ENCODE peak calls at places on chromosomes 2 and 18, in ten cellular contexts. M is HCT116, K is IMR-90, I is neural progenitor cell, W is neuronal stem cell, Z is GM23248, H is MM.1S, S is H1, P is H9, X is mammary epithelial cell. V is an unnamed sample. For H3K4me1, the result is how much of the 10 kb centered on the place peaks cover.

GRCh38 chr2:236400046-236400574 is 135.9 kb upstream of the ASB18 start:
- DNase-seq in M (no peak), K (no peak), I (no peak), W (no peak), Z (no peak), H (no peak), S (no peak), P (no peak), X (no peak), V (no peak)

GRCh38 chr18:48472610-48473009 is 63.4 kb upstream of the ZBTB7C start:
- DNase-seq in M (no peak), K (no peak), I (no peak), W (no peak), Z (peak), H (no peak), S (no peak), P (no peak), X (peak), V (no peak)

GRCh38 chr2:221501210-221501882 is 70.8 kb downstream of the EPHA4 start:
- DNase-seq in M (no peak), K (peak), I (no peak), W (no peak), Z (peak), H (no peak), S (no peak), P (no peak), X (no peak), V (no peak)

GRCh38 chr2:12718662-12719399 is 2.1 kb downstream of the TRIB2 start:
- DNase-seq in M (no peak), K (no peak), I (peak), W (peak), Z (peak), H (no peak), S (no peak), P (peak), X (peak), V (peak)

GRCh38 chr18:985301-985700 is 80.6 kb downstream of the ADCYAP1 start:
- DNase-seq in M (no peak), K (no peak), I (peak), W (no peak), Z (no peak), H (no peak), S (no peak), P (peak), X (no peak), V (no peak)

GRCh38 chr2:158463496-158464095 is 6.8 kb downstream of the PKP4 start:
- DNase-seq in M (no peak), K (no peak), I (no peak), W (no peak), Z (no peak), H (no peak), S (no peak), P (no peak), X (no peak), V (no peak)

GRCh38 chr18:52348209-52348608 is 8.2 kb downstream of the DCC start:
- DNase-seq in M (no peak), K (no peak), I (peak), W (no peak), Z (peak), H (peak), S (no peak), P (peak), X (peak), V (peak)

GRCh38 chr18:35392375-35392774 is 15.2 kb upstream of the ZNF396 start:
- DNase-seq in M (no peak), K (no peak), I (no peak), W (no peak), Z (no peak), H (no peak), S (no peak), P (no peak), X (no peak), V (no peak)

GRCh38 chr2:218958276-218958675 is 1.2 kb upstream of the CDK5R2 start:
- DNase-seq in M (no peak), K (no peak), I (no peak), W (no peak), Z (no peak), H (no peak), S (no peak), P (no peak), X (no peak), V (no peak)

GRCh38 chr2:160328748-160329147 is 128.7 kb upstream of the ITGB6 start:
- DNase-seq in M (no peak), K (no peak), I (no peak), W (no peak), Z (no peak), H (no peak), S (no peak), P (no peak), X (no peak), V (no peak)

GRCh38 chr2:160329196-160329595 is 129.1 kb upstream of the ITGB6 start:
- DNase-seq in M (no peak), K (no peak), I (no peak), W (no peak), Z (no peak), H (no peak), S (no peak), P (no peak), X (no peak), V (no peak)

GRCh38 chr2:160332318-160332717 is 132.2 kb upstream of the ITGB6 start:
- DNase-seq in M (no peak), K (peak), I (no peak), W (no peak), Z (peak), H (peak), S (no peak), P (no peak), X (no peak), V (peak)

GRCh38 chr2:160333324-160334027 is 133.4 kb upstream of the ITGB6 start:
- DNase-seq in M (no peak), K (no peak), I (no peak), W (no peak), Z (no peak), H (no peak), S (no peak), P (no peak), X (no peak), V (no peak)

DNA sequence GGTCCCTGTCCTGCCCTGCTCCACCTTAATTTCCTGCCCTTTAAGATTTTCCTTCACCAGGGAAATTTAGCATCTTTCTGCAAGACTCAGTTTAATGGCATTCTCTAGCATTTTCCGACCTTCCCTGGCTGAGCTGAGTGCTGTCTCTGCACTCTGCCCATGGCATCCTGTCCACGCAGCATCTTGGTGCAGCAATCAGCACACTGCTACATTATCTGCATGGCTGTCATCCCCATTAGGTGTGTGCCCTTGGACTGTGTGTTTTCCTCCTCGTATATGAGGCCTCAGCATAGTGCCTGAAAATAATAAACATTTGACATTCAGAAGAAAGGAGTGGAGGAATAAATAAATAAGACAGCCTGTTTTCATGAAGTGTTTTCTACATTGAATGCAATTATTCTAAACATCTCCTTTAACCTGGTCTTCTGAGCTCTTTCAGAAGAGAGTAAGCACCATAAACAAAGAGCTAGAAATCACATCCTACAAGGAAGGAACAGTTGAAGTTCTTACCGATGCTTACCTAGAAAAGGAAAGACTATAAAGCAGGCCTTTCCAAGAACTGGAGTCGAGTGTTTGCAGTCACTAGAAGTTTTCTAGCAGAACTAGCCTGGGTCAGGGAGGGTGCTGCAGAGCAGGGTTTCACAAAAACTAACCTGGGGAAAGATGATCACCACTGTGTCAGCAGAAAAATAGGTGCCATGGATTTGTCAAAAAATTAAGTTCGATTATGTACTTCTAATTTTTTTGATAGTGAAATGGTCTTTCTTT is 131.4 kb upstream of the ITGB6 start:
- DNase-seq in M (no peak), K (no peak), I (no peak), W (no peak), Z (no peak), H (no peak), S (no peak), P (no peak), X (no peak), V (no peak)
- H3K4me1 ChIP-seq in M (under half), K (under half), I (under half), W (under half), Z (half or more), H (under half), S (under half), P (under half), X (under half), V (under half)

GRCh38 chr2:65161551-65162100 is 31.7 kb upstream of the RAB1A start:
- DNase-seq in M (no peak), K (no peak), I (peak), W (peak), Z (no peak), H (no peak), S (no peak), P (no peak), X (no peak), V (no peak)
- H2AFZ ChIP-seq in M (no peak), K (no peak), I (no peak), W (no peak), Z (no peak), H (no peak), S (no peak), P (no peak), X (no peak), V (no peak)

GRCh38 chr2:191864623-191865521 is 18.0 kb upstream of the CAVIN2 start:
- DNase-seq in M (no peak), K (peak), I (no peak), W (no peak), Z (peak), H (no peak), S (no peak), P (no peak), X (peak), V (no peak)
- H3K4me1 ChIP-seq in M (under half), K (under half), I (under half), W (under half), Z (half or more), H (under half), S (under half), P (under half), X (half or more), V (under half)

DNA sequence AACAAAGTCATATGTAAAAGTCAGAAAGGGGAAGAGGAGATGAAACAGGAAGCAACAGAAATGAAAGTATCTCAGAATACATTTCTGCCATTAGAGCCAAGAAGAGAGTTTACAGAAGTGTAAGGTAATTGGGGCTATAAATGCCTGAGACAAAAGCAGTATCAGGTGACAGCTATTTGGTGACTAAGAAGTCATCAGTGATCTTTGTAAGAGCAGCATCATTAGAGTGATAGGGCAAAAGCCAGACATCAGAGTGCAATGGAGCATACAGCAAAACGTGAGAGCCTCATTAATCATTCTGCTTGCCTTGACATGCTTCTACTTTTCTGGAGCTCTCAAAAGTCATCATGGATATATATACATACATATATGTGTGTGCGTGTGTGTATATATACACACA is 804.7 kb upstream of the PIK3C3 start:
- DNase-seq in M (no peak), K (no peak), I (no peak), W (no peak), Z (no peak), H (peak), S (no peak), P (no peak), X (no peak), V (no peak)
- H2AFZ ChIP-seq in M (no peak), K (no peak), I (no peak), W (peak), Z (no peak), H (no peak), S (peak), P (no peak), X (peak), V (no peak)

GRCh38 chr2:72035518-72036172 is 112.0 kb downstream of the CYP26B1 start:
- DNase-seq in M (no peak), K (peak), I (no peak), W (no peak), Z (peak), H (no peak), S (no peak), P (peak), X (peak), V (no peak)

GRCh38 chr2:72036173-72036545 is 111.5 kb downstream of the CYP26B1 start:
- DNase-seq in M (no peak), K (no peak), I (no peak), W (no peak), Z (no peak), H (no peak), S (no peak), P (no peak), X (no peak), V (no peak)

GRCh38 chr2:72037322-72037721 is 110.3 kb downstream of the CYP26B1 start:
- DNase-seq in M (no peak), K (no peak), I (no peak), W (no peak), Z (no peak), H (no peak), S (no peak), P (peak), X (peak), V (no peak)

GRCh38 chr2:72038524-72038923 is 109.1 kb downstream of the CYP26B1 start:
- DNase-seq in M (no peak), K (no peak), I (no peak), W (no peak), Z (no peak), H (no peak), S (no peak), P (no peak), X (no peak), V (no peak)

DNA sequence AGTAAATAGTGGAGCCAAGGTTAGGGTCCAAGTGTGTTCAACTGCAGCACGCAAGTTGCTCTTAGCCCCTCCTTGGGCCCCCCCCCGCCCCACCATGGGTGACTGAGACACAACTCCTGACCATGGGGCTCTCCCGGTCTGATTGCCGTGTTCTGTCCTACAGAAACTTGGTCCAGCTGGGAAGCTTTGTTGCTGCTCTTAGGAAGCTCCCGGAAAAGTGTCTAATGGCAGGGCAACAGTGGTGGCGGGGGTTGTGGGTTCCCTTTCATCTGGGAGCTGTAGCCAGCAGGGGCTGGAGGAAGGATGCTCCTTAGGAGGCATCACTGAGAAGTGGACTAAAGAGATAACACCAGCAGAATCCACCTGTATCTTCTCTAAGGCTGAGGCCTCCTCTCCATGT is 111.1 kb downstream of the CYP26B1 start:
- DNase-seq in M (no peak), K (no peak), I (no peak), W (no peak), Z (no peak), H (no peak), S (no peak), P (peak), X (no peak), V (no peak)
- H3K4me1 ChIP-seq in M (under half), K (under half), I (under half), W (under half), Z (under half), H (under half), S (under half), P (under half), X (half or more), V (under half)

DNA sequence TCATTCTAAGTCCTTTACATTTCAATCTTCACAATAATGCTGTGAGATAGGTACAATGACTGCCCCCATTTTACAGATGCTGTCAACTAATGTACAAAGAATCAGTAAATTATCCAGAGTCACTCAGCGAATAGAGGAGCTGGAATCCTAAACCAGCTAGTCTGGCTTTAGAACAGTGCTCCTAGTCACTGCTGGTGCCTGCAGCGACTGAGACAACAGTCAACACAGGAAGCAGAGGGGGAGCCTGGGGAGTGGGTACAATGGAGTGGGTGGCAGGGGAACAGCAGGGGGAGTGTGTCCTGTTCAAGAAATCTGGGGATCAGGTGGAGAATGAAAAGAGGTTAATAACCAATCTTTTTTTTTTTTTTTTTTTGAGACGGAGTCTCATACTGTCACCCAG is 37.3 kb downstream of the CCDC93 start:
- DNase-seq in M (no peak), K (no peak), I (no peak), W (no peak), Z (no peak), H (no peak), S (no peak), P (no peak), X (no peak), V (no peak)
- H2AFZ ChIP-seq in M (no peak), K (no peak), I (no peak), W (no peak), Z (no peak), H (no peak), S (no peak), P (no peak), X (no peak), V (no peak)

GRCh38 chr2:96265840-96266569 is at the start of the genes CIAO1 and TMEM127:
- DNase-seq in M (peak), K (peak), I (peak), W (peak), Z (peak), H (peak), S (peak), P (peak), X (peak), V (peak)
- H3K4me1 ChIP-seq in M (under half), K (under half), I (under half), W (under half), Z (under half), H (under half), S (under half), P (under half), X (under half), V (under half)

GRCh38 chr2:112625474-112626114 is 20.1 kb upstream of the SLC20A1 start:
- DNase-seq in M (no peak), K (no peak), I (no peak), W (no peak), Z (peak), H (no peak), S (no peak), P (no peak), X (no peak), V (no peak)
- H2AFZ ChIP-seq in M (no peak), K (peak), I (no peak), W (no peak), Z (peak), H (no peak), S (no peak), P (no peak), X (no peak), V (no peak)

GRCh38 chr2:41870948-41871522 is 176.8 kb upstream of the PKDCC start:
- DNase-seq in M (no peak), K (no peak), I (peak), W (no peak), Z (peak), H (no peak), S (peak), P (peak), X (no peak), V (peak)

GRCh38 chr2:41872646-41873045 is 175.2 kb upstream of the PKDCC start:
- DNase-seq in M (no peak), K (peak), I (no peak), W (no peak), Z (peak), H (no peak), S (no peak), P (no peak), X (no peak), V (peak)

GRCh38 chr2:41869542-41870256 is 178.1 kb upstream of the PKDCC start:
- DNase-seq in M (peak), K (peak), I (peak), W (peak), Z (peak), H (peak), S (peak), P (peak), X (peak), V (peak)

GRCh38 chr2:41867553-41867952 is 180.3 kb upstream of the PKDCC start:
- DNase-seq in M (no peak), K (peak), I (no peak), W (no peak), Z (peak), H (peak), S (no peak), P (no peak), X (no peak), V (no peak)

DNA sequence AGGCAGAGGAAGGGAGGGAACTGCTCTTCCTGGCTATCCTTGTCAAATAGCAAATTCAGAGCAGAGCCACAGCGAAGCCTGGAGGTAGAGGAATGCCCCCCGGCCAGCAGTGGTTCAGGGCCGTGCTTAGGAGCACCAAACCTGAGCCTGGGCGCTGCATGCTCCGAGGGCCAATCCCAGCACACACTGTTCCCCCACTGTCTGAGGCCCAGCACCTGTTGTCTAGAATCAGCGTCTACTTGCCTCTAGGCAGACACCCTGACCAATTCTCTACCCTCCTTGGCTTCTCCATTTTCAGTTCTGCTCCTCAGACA is 177.6 kb upstream of the PKDCC start:
- DNase-seq in M (no peak), K (no peak), I (no peak), W (no peak), Z (no peak), H (no peak), S (no peak), P (no peak), X (no peak), V (no peak)
- H3K4me1 ChIP-seq in M (under half), K (under half), I (under half), W (under half), Z (under half), H (under half), S (under half), P (under half), X (under half), V (under half)

V was measured in DND-41.